ENCODE peak calls at places on chromosomes 16 and 17, in eight cellular contexts. B, X, Z, P, F, K, M and E are unnamed samples.
A peak's percentile ranks its signal among the peaks of the same experiment; 100 is the strongest.

GRCh38 chr17:27241346-27241946 is 52.5 kb upstream of the WSB1 start:
- DNase-seq in B (no peak), X (no peak), Z (no peak), P (no peak), F (no peak), K (no peak), M (peak; percentile 67), E (peak; percentile 30)

GRCh38 chr16:79792952-79793351 is 192.4 kb upstream of the MAF start:
- DNase-seq in B (no peak), X (no peak), Z (no peak), P (no peak), F (peak; percentile 20), K (no peak), M (no peak), E (no peak)

GRCh38 chr16:89593841-89594240 is 18.3 kb downstream of the CPNE7 start:
- DNase-seq in B (peak; percentile 41), X (no peak), Z (no peak), P (no peak), F (no peak), K (no peak), M (no peak), E (no peak)

GRCh38 chr16:80778707-80779106 is 25.7 kb downstream of the CDYL2 start:
- DNase-seq in B (no peak), X (no peak), Z (no peak), P (no peak), F (no peak), K (no peak), M (no peak), E (no peak)

GRCh38 chr16:28069921-28070794 is 6.6 kb upstream of the GSG1L start:
- DNase-seq in B (no peak), X (no peak), Z (no peak), P (peak; percentile 54), F (no peak), K (no peak), M (no peak), E (no peak)

GRCh38 chr16:19884611-19885455 is at the start of gene GPRC5B:
- DNase-seq in B (no peak), X (peak; percentile 39), Z (peak; percentile 41), P (peak; percentile 90), F (peak; percentile 62), K (peak; percentile 51), M (no peak), E (peak; percentile 58)

GRCh38 chr17:43591750-43592562 is 45.8 kb upstream of the ETV4 start:
- DNase-seq in B (peak; percentile 16), X (no peak), Z (no peak), P (no peak), F (peak; percentile 30), K (peak; percentile 89), M (peak; percentile 61), E (peak; percentile 73)

GRCh38 chr16:27108826-27109665 is 42.3 kb downstream of the C16orf82 start:
- DNase-seq in B (no peak), X (no peak), Z (no peak), P (peak; percentile 35), F (no peak), K (no peak), M (peak; percentile 43), E (no peak)

GRCh38 chr17:31371511-31372097 is 19.9 kb upstream of the RAB11FIP4 start:
- DNase-seq in B (no peak), X (no peak), Z (no peak), P (no peak), F (no peak), K (no peak), M (no peak), E (no peak)

GRCh38 chr16:31130899-31131298 is 4.6 kb downstream of the PRSS8 start:
- DNase-seq in B (no peak), X (no peak), Z (no peak), P (peak; percentile 90), F (peak; percentile 98), K (no peak), M (peak; percentile 95), E (no peak)

GRCh38 chr17:29561541-29562517 is 5.0 kb downstream of the ABHD15 start:
- DNase-seq in B (peak; percentile 82), X (no peak), Z (no peak), P (no peak), F (no peak), K (no peak), M (no peak), E (no peak)

GRCh38 chr17:9991796-9992195 is 86.7 kb upstream of the RCVRN start:
- DNase-seq in B (no peak), X (no peak), Z (no peak), P (no peak), F (no peak), K (no peak), M (no peak), E (no peak)

GRCh38 chr17:32385971-32386370 is 36.0 kb downstream of the ZNF207 start:
- DNase-seq in B (no peak), X (no peak), Z (no peak), P (no peak), F (no peak), K (no peak), M (no peak), E (no peak)

GRCh38 chr17:49191917-49192741 is 18.2 kb downstream of the GNGT2 start:
- DNase-seq in B (peak; percentile 89), X (peak; percentile 75), Z (peak; percentile 95), P (peak; percentile 95), F (peak; percentile 94), K (peak; percentile 88), M (peak; percentile 97), E (peak; percentile 88)
- TF ChIP-seq POLR2A in B (no peak), X (peak; percentile 29), Z (peak; percentile 44), P (peak; percentile 52), F (peak; percentile 51), K (no peak), M (no peak), E (no peak)

DNA sequence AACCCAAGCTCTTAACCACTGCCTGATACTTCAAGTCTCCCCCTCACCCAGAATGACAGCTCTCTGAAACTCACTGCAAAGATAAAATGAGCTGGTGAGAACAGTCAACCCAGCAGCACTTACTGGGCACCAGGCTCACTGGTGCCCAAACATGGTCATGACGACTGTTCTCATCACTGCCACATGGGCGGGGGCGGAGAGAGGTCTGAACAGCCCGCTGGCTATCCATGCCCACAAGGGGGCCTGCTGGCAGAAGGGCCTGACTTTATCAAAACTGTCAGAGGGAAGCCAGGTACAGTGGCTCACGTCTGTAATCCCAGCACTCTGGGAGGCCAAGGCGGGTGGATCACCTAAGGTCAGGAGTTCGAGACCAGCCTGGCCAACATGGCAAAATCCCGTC is 4.0 kb downstream of the MYBBP1A start:
- DNase-seq in B (no peak), X (no peak), Z (peak; percentile 18), P (no peak), F (no peak), K (no peak), M (no peak), E (no peak)
- TF ChIP-seq POLR2A in B (no peak), X (no peak), Z (no peak), P (no peak), F (no peak), K (no peak), M (no peak), E (no peak)

GRCh38 chr17:78133971-78134898 is 3.7 kb downstream of the TMC8 start:
- DNase-seq in B (peak; percentile 84), X (peak; percentile 79), Z (peak; percentile 76), P (peak; percentile 85), F (peak; percentile 66), K (no peak), M (no peak), E (peak; percentile 69)
- TF ChIP-seq POLR2A in B (no peak), X (no peak), Z (no peak), P (no peak), F (no peak), K (no peak), M (no peak), E (no peak)

GRCh38 chr17:77320501-77321256 is 179.9 kb downstream of the SEC14L1 start:
- DNase-seq in B (peak; percentile 68), X (no peak), Z (peak; percentile 27), P (peak; percentile 85), F (no peak), K (no peak), M (peak; percentile 75), E (no peak)
- TF ChIP-seq POLR2A in B (no peak), X (no peak), Z (no peak), P (no peak), F (no peak), K (no peak), M (no peak), E (peak; percentile 62)

DNA sequence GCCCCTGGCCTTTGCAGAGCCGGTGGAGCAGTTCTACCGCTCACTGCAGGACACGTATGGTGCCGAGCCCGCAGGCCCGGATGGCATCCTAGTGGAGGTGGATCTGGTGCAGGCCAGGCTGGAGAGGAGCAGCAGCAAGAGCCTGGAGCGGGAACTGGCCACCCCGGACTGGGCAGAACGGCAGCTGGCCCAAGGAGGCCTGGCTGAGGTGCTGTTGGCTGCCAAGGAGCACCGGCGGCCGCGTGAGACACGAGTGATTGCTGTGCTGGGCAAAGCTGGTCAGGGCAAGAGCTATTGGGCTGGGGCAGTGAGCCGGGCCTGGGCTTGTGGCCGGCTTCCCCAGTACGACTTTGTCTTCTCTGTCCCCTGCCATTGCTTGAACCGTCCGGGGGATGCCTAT is 29.5 kb downstream of the CIITA start:
- DNase-seq in B (no peak), X (no peak), Z (no peak), P (peak; percentile 82), F (no peak), K (no peak), M (no peak), E (no peak)
- TF ChIP-seq POLR2A in B (no peak), X (no peak), Z (no peak), P (no peak), F (no peak), K (no peak), M (no peak), E (no peak)

DNA sequence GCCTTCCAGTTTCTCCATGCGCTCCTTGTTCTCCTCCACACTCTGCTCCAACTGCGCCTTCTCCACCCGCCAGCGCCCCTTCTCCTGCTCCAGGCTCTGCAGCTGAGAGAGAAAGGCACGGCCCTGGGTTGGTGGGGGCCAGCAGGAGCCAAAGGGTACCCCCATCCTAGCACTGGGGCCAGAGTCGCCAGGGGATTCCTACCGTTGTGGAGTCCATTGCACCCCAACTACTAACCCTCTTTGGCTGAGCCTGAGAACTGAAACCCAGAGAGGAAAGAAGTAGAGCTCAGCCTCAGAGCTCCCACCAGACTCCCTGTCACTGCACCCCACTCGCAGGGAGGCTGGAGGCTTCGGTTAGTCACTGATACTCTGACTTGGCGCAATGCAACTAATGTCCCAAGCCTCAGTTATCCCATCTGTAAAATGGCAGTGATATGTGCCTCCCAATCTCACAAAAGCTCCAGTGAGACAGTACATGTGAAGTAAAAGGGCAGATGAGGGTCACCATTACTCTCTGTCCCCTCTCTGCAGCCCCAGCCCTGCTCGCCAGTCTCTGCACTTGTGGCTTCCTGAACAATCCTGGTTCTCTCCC is 6.2 kb upstream of the SAMD14 start:
- DNase-seq in B (no peak), X (no peak), Z (no peak), P (no peak), F (no peak), K (no peak), M (no peak), E (no peak)
- TF ChIP-seq POLR2A in B (no peak), X (no peak), Z (no peak), P (no peak), F (no peak), K (no peak), M (no peak), E (no peak)